ENCODE peak calls at places on chromosomes 2 and 18, in five cellular contexts. Q is GDM1, Z is T-helper 2 cell, U is NCI-H1436, I is T-helper 17 cell. V is an unnamed sample.

GRCh38 chr2:73004466-73004865 is 67.0 kb downstream of the SFXN5 start:
- DNase-seq in Q (no peak), Z (no peak), U (no peak), I (no peak), V (no peak)

GRCh38 chr2:221503965-221504364 is 68.1 kb downstream of the EPHA4 start:
- DNase-seq in Q (no peak), Z (no peak), U (no peak), I (no peak), V (no peak)

GRCh38 chr2:17166506-17166905 is 351.7 kb downstream of the RAD51AP2 start:
- DNase-seq in Q (no peak), Z (no peak), U (peak), I (no peak), V (no peak)

GRCh38 chr2:233912799-233913423 is 4.3 kb upstream of the TRPM8 start:
- DNase-seq in Q (no peak), Z (no peak), U (no peak), I (no peak), V (no peak)

GRCh38 chr2:28544405-28544914 is 48.6 kb downstream of the PLB1 start:
- DNase-seq in Q (no peak), Z (peak), U (no peak), I (no peak), V (no peak)

GRCh38 chr2:27058210-27058609 is 6.7 kb downstream of the AGBL5 start:
- DNase-seq in Q (no peak), Z (no peak), U (no peak), I (no peak), V (no peak)

GRCh38 chr2:195458936-195459335 is 198.1 kb upstream of the SLC39A10 start:
- DNase-seq in Q (no peak), Z (no peak), U (no peak), I (no peak), V (no peak)

GRCh38 chr2:238114851-238115660 is 14.9 kb downstream of the ESPNL start:
- DNase-seq in Q (no peak), Z (no peak), U (no peak), I (no peak), V (no peak)

GRCh38 chr18:75375341-75375740 is 52.2 kb downstream of the SMIM21 start:
- DNase-seq in Q (no peak), Z (no peak), U (no peak), I (no peak), V (no peak)

GRCh38 chr2:233399306-233400225 is 45.3 kb downstream of the DGKD start:
- DNase-seq in Q (peak), Z (peak), U (no peak), I (no peak), V (peak)

GRCh38 chr2:21395366-21395765 is 271.6 kb downstream of the TDRD15 start:
- DNase-seq in Q (no peak), Z (no peak), U (no peak), I (no peak), V (peak)

GRCh38 chr2:177193240-177193639 is 19.4 kb upstream of the HNRNPA3 start:
- DNase-seq in Q (no peak), Z (no peak), U (no peak), I (no peak), V (no peak)

GRCh38 chr2:143489135-143489534 is 359.9 kb downstream of the ARHGAP15 start:
- DNase-seq in Q (no peak), Z (no peak), U (no peak), I (no peak), V (no peak)

GRCh38 chr2:67397143-67397986 is at the start of gene ETAA1:
- DNase-seq in Q (peak), Z (peak), U (peak), I (peak), V (peak)

GRCh38 chr18:4125246-4125938 is 329.7 kb downstream of the DLGAP1 start:
- DNase-seq in Q (no peak), Z (no peak), U (no peak), I (no peak), V (no peak)

GRCh38 chr2:20796374-20796791 is 26.5 kb downstream of the LDAH start:
- DNase-seq in Q (no peak), Z (no peak), U (no peak), I (no peak), V (no peak)

GRCh38 chr18:76369791-76370555 is 125.1 kb downstream of the ZNF516 start:
- DNase-seq in Q (no peak), Z (no peak), U (no peak), I (no peak), V (no peak)

GRCh38 chr2:237888389-237888788 is 29.0 kb downstream of the RAMP1 start:
- DNase-seq in Q (no peak), Z (no peak), U (no peak), I (no peak), V (no peak)

GRCh38 chr2:70418514-70418913 is 116.6 kb upstream of the FAM136A start:
- DNase-seq in Q (no peak), Z (no peak), U (no peak), I (no peak), V (no peak)

GRCh38 chr2:13003500-13003899 is 286.8 kb downstream of the TRIB2 start:
- DNase-seq in Q (no peak), Z (no peak), U (no peak), I (no peak), V (no peak)

GRCh38 chr2:46540496-46541342 is 61.4 kb downstream of the TMEM247 start:
- DNase-seq in Q (no peak), Z (no peak), U (no peak), I (no peak), V (no peak)

GRCh38 chr2:50575232-50575631 is 456.7 kb downstream of the NRXN1 start:
- DNase-seq in Q (no peak), Z (no peak), U (no peak), I (no peak), V (no peak)

GRCh38 chr18:23722646-23723045 is 33.4 kb downstream of the LAMA3 start:
- DNase-seq in Q (no peak), Z (no peak), U (no peak), I (no peak), V (no peak)

GRCh38 chr2:207341816-207342215 is 176.1 kb upstream of the KLF7 start:
- DNase-seq in Q (no peak), Z (no peak), U (no peak), I (no peak), V (no peak)

V was measured in CMK.